ENCODE peak calls at places on chromosomes 3 and 15, in six cellular contexts. A, V, Q, W, L and M are unnamed samples.

GRCh38 chr3:132545471-132545870 is 51.6 kb upstream of the ACKR4 start:
- DNase-seq in V (no peak), A (no peak), W (no peak), Q (no peak), L (peak), M (no peak)

GRCh38 chr3:110909824-110910223 is 161.8 kb upstream of the NECTIN3 start:
- DNase-seq in L (no peak), V (no peak), A (no peak), Q (no peak), W (no peak), M (no peak)

GRCh38 chr15:32674681-32675080 is 33.2 kb downstream of the SCG5 start:
- DNase-seq in Q (no peak), W (no peak), V (no peak), L (no peak), A (no peak), M (no peak)

GRCh38 chr3:184031187-184031792 is at the start of gene HTR3D:
- DNase-seq in W (no peak), Q (no peak), A (no peak), V (peak), L (no peak), M (no peak)

GRCh38 chr3:153640689-153641308 is 478.8 kb downstream of the RAP2B start:
- DNase-seq in W (no peak), V (no peak), A (no peak), L (no peak), Q (no peak), M (no peak)

GRCh38 chr3:195312714-195313113 is 41.8 kb upstream of the XXYLT1 start:
- DNase-seq in Q (no peak), W (no peak), V (no peak), L (no peak), A (no peak), M (no peak)

GRCh38 chr3:155739154-155739553 is 5.7 kb downstream of the PLCH1 start:
- DNase-seq in A (no peak), V (no peak), Q (no peak), L (no peak), W (no peak), M (no peak)

GRCh38 chr15:66408254-66408653 is 21.5 kb downstream of the MAP2K1 start:
- DNase-seq in A (no peak), V (no peak), L (no peak), W (no peak), Q (no peak), M (no peak)

GRCh38 chr15:59847925-59848415 is 156.1 kb upstream of the FOXB1 start:
- DNase-seq in L (no peak), A (no peak), V (no peak), W (no peak), Q (no peak), M (no peak)

GRCh38 chr3:43031490-43032216 is 52.5 kb downstream of the GASK1A start:
- DNase-seq in A (no peak), L (peak), W (no peak), V (no peak), Q (no peak), M (no peak)

GRCh38 chr15:90592144-90592887 is 62.6 kb downstream of the CRTC3 start:
- DNase-seq in V (no peak), L (no peak), A (no peak), Q (peak), W (no peak), M (no peak)

GRCh38 chr15:90680371-90680935 is 36.7 kb upstream of the BLM start:
- DNase-seq in Q (no peak), A (no peak), W (no peak), V (no peak), L (peak), M (no peak)

GRCh38 chr15:90869140-90869541 is 753 bp downstream of the FURIN start:
- DNase-seq in W (no peak), A (no peak), Q (no peak), L (no peak), V (no peak), M (no peak)

GRCh38 chr3:172194702-172195392 is 155.5 kb downstream of the FNDC3B start:
- DNase-seq in A (no peak), L (no peak), V (peak), W (no peak), Q (no peak), M (peak)

GRCh38 chr15:41546846-41547786 is 3.1 kb upstream of the RPAP1 start:
- DNase-seq in Q (no peak), L (no peak), A (no peak), W (no peak), V (no peak), M (no peak)

GRCh38 chr3:42229942-42230688 is 35.9 kb downstream of the CCK start:
- DNase-seq in V (peak), W (no peak), A (no peak), L (no peak), Q (no peak), M (no peak)

GRCh38 chr3:37925157-37925556 is 63.5 kb downstream of the CTDSPL start:
- DNase-seq in L (no peak), V (no peak), A (no peak), W (no peak), Q (no peak), M (no peak)

GRCh38 chr15:37109952-37110630 is 9.7 kb upstream of the MEIS2 start:
- DNase-seq in L (no peak), W (no peak), Q (no peak), A (no peak), V (no peak), M (no peak)

GRCh38 chr3:128936341-128936740 is 56.9 kb downstream of the ACAD9 start:
- DNase-seq in A (no peak), W (no peak), V (no peak), Q (no peak), L (no peak), M (no peak)

GRCh38 chr3:112751564-112751963 is 95.1 kb downstream of the CD200R1L start:
- DNase-seq in A (no peak), V (no peak), L (no peak), Q (no peak), W (no peak), M (no peak)

GRCh38 chr3:27216955-27217552 is 152.1 kb downstream of the NEK10 start:
- DNase-seq in L (no peak), Q (no peak), W (no peak), V (no peak), A (no peak), M (no peak)

GRCh38 chr3:154758109-154758868 is 321.8 kb upstream of the MME start:
- DNase-seq in V (no peak), L (no peak), A (peak), Q (no peak), W (no peak), M (no peak)

GRCh38 chr3:11323827-11324226 is 51.6 kb downstream of the ATG7 start:
- DNase-seq in Q (no peak), W (no peak), A (no peak), V (no peak), L (no peak), M (no peak)

GRCh38 chr3:52182203-52182602 is 15.8 kb upstream of the ALAS1 start:
- DNase-seq in Q (no peak), W (no peak), L (no peak), A (no peak), V (no peak), M (no peak)

GRCh38 chr15:87209891-87210649 is 1046.5 kb downstream of the NTRK3 start:
- DNase-seq in Q (no peak), L (no peak), V (no peak), W (no peak), A (no peak), M (no peak)

GRCh38 chr3:115281697-115282685 is 134.9 kb upstream of the ZBTB20 start:
- DNase-seq in A (no peak), W (no peak), Q (no peak), L (no peak), V (no peak), M (no peak)

GRCh38 chr3:125156491-125156890 is 56.1 kb downstream of the SLC12A8 start:
- DNase-seq in A (no peak), Q (no peak), V (no peak), L (no peak), W (no peak), M (no peak)

GRCh38 chr3:115325539-115325938 is 178.5 kb upstream of the ZBTB20 start:
- DNase-seq in W (no peak), V (peak), Q (peak), A (no peak), L (no peak), M (peak)

GRCh38 chr15:39585394-39585841 is 4.5 kb downstream of the THBS1 start:
- DNase-seq in V (no peak), W (no peak), L (no peak), Q (no peak), A (no peak), M (no peak)